ENCODE peak calls at places on chromosomes 16 and 17, in four cellular contexts. One of them, this sample, is unnamed.

GRCh38 chr16:4667203-4667983 is 26.0 kb upstream of the NUDT16L1 start:
- DNase-seq in AG09309: no peak
- DNase-seq in lower leg skin: no peak
- DNase-seq in astrocyte: no peak
- DNase-seq in this sample: no peak

GRCh38 chr17:43755389-43755875 is 3.2 kb downstream of the SOST start:
- DNase-seq in AG09309: no peak
- DNase-seq in lower leg skin: peak; percentile 74
- DNase-seq in astrocyte: peak; percentile 33
- DNase-seq in this sample: no peak

GRCh38 chr16:87723224-87723619 is 42.6 kb downstream of the KLHDC4 start:
- DNase-seq in astrocyte: peak; percentile 94
- DNase-seq in lower leg skin: no peak
- DNase-seq in AG09309: no peak
- DNase-seq in this sample: no peak

GRCh38 chr16:457732-458400 is 32.4 kb downstream of the RAB11FIP3 start:
- DNase-seq in lower leg skin: no peak
- DNase-seq in AG09309: no peak
- DNase-seq in astrocyte: no peak
- DNase-seq in this sample: no peak

GRCh38 chr17:30336369-30337171 is 2.7 kb upstream of the TMIGD1 start:
- DNase-seq in astrocyte: peak; percentile 14
- DNase-seq in lower leg skin: no peak
- DNase-seq in AG09309: no peak
- DNase-seq in this sample: no peak

GRCh38 chr17:78460951-78461944 is 82.8 kb downstream of the PGS1 start:
- DNase-seq in AG09309: no peak
- DNase-seq in lower leg skin: no peak
- DNase-seq in astrocyte: no peak
- DNase-seq in this sample: no peak

GRCh38 chr17:70484050-70484449 is 314.7 kb downstream of the KCNJ2 start:
- DNase-seq in lower leg skin: no peak
- DNase-seq in AG09309: no peak
- DNase-seq in astrocyte: no peak
- DNase-seq in this sample: no peak

GRCh38 chr16:53619247-53619646 is 84.4 kb downstream of the RPGRIP1L start:
- DNase-seq in lower leg skin: no peak
- DNase-seq in AG09309: no peak
- DNase-seq in astrocyte: no peak
- DNase-seq in this sample: no peak

GRCh38 chr16:57048095-57048494 is 44.3 kb upstream of the CPNE2 start:
- DNase-seq in AG09309: no peak
- DNase-seq in lower leg skin: no peak
- DNase-seq in astrocyte: no peak
- DNase-seq in this sample: no peak

GRCh38 chr17:77349976-77350830 is 209.4 kb downstream of the SEC14L1 start:
- DNase-seq in AG09309: no peak
- DNase-seq in lower leg skin: peak; percentile 70
- DNase-seq in astrocyte: peak; percentile 75
- DNase-seq in this sample: no peak

GRCh38 chr16:84141143-84141670 is 3.8 kb downstream of the HSDL1 start:
- DNase-seq in astrocyte: no peak
- DNase-seq in AG09309: no peak
- DNase-seq in lower leg skin: no peak
- DNase-seq in this sample: no peak

GRCh38 chr17:39659286-39660010 is 5.7 kb upstream of the TCAP start:
- DNase-seq in lower leg skin: no peak
- DNase-seq in astrocyte: no peak
- DNase-seq in AG09309: no peak
- DNase-seq in this sample: no peak

GRCh38 chr17:4974064-4974670 is 6.5 kb upstream of the SPAG7 start:
- DNase-seq in astrocyte: no peak
- DNase-seq in lower leg skin: no peak
- DNase-seq in AG09309: no peak
- DNase-seq in this sample: no peak

GRCh38 chr17:16464641-16465312 is 27.2 kb downstream of the LRRC75A start:
- DNase-seq in lower leg skin: no peak
- DNase-seq in AG09309: no peak
- DNase-seq in astrocyte: no peak
- DNase-seq in this sample: no peak

GRCh38 chr16:12679660-12680272 is 123.9 kb downstream of the CPPED1 start:
- DNase-seq in astrocyte: peak; percentile 11
- DNase-seq in lower leg skin: no peak
- DNase-seq in AG09309: no peak
- DNase-seq in this sample: no peak

GRCh38 chr16:84924339-84925091 is 86.8 kb downstream of the ZDHHC7 start:
- DNase-seq in astrocyte: no peak
- DNase-seq in lower leg skin: no peak
- DNase-seq in AG09309: no peak
- DNase-seq in this sample: no peak

GRCh38 chr17:66549731-66550207 is 247.4 kb downstream of the PRKCA start:
- DNase-seq in astrocyte: peak; percentile 96
- DNase-seq in lower leg skin: no peak
- DNase-seq in AG09309: peak; percentile 92
- DNase-seq in this sample: no peak

GRCh38 chr16:75062135-75062943 is 54.2 kb downstream of the LDHD start:
- DNase-seq in astrocyte: peak; percentile 43
- DNase-seq in AG09309: no peak
- DNase-seq in lower leg skin: peak; percentile 82
- DNase-seq in this sample: no peak

GRCh38 chr17:42660692-42661345 is 1.7 kb downstream of the TUBG2 start:
- DNase-seq in astrocyte: peak; percentile 64
- DNase-seq in lower leg skin: no peak
- DNase-seq in AG09309: no peak
- DNase-seq in this sample: no peak

GRCh38 chr17:1449412-1449967 is 6.5 kb downstream of the CRK start:
- DNase-seq in AG09309: no peak
- DNase-seq in astrocyte: no peak
- DNase-seq in lower leg skin: no peak
- DNase-seq in this sample: no peak

GRCh38 chr16:90008708-90009145 is 10.5 kb downstream of the DBNDD1 start:
- DNase-seq in AG09309: no peak
- DNase-seq in astrocyte: no peak
- DNase-seq in lower leg skin: no peak
- DNase-seq in this sample: no peak

GRCh38 chr17:54967621-54968258 is 714 bp downstream of the COX11 start:
- DNase-seq in astrocyte: peak; percentile 54
- DNase-seq in lower leg skin: no peak
- DNase-seq in AG09309: no peak
- DNase-seq in this sample: no peak

GRCh38 chr17:19713462-19713861 is 2.9 kb downstream of the SLC47A2 start:
- DNase-seq in AG09309: no peak
- DNase-seq in lower leg skin: peak; percentile 82
- DNase-seq in astrocyte: no peak
- DNase-seq in this sample: no peak

GRCh38 chr17:31313982-31314787 is at the start of gene EVI2B:
- DNase-seq in astrocyte: peak; percentile 39
- DNase-seq in lower leg skin: no peak
- DNase-seq in AG09309: peak; percentile 25
- DNase-seq in this sample: no peak

GRCh38 chr17:78265121-78265520 is 33.7 kb downstream of the TMEM235 start:
- DNase-seq in AG09309: no peak
- DNase-seq in lower leg skin: no peak
- DNase-seq in astrocyte: no peak
- DNase-seq in this sample: no peak

GRCh38 chr16:84985079-84986065 is 26.0 kb downstream of the ZDHHC7 start:
- DNase-seq in lower leg skin: no peak
- DNase-seq in AG09309: peak; percentile 69
- DNase-seq in astrocyte: peak; percentile 89
- DNase-seq in this sample: peak; percentile 79

GRCh38 chr16:86834451-86835035 is 256.2 kb downstream of the FOXL1 start:
- DNase-seq in astrocyte: peak; percentile 70
- DNase-seq in lower leg skin: no peak
- DNase-seq in AG09309: no peak
- DNase-seq in this sample: no peak

GRCh38 chr17:8405499-8406016 is 7.9 kb upstream of the RNF222 start:
- DNase-seq in AG09309: no peak
- DNase-seq in lower leg skin: peak; percentile 70
- DNase-seq in astrocyte: no peak
- DNase-seq in this sample: no peak

DNA sequence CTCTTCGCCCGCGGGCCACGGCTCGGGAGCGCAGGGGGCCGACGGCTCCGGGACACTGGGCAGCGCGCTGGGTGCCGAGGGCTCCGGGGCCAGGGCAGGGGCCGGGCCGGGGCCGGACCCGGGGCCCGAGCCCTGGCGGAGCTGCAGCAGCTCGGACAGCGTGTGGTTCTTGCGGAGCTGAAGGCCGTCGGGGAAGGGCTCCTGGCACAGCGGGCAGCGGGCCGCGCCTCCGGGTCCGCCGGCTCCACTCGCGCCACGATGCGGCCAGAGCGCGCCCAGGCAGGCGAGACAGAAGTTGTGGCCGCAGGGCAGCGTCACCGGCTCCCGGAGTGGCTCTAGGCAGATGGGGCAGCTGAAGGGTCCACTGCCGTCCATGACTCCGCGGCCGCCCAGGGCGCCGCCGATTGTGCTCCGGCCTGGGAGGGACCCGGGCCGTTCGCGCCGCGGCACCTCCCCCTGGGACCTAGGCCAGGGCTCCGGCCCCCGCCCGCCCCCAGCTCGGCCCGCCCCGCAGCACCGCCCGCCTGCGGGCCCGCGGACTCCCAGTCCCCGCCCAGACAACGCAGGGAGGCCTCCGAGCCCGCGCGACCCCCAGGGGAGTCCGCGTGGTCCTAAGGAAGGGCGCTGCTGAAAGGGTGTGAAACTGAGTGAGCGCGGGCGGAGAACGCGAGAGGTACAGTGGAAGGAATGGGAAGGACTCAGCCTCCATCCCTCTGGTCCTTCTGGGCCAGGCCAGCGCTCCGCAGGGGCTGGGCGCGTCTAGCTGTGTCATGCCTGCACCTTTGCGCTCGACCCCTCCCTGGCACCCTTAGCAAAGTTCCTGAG is at the start of gene TRIM47:
- DNase-seq in AG09309: no peak
- DNase-seq in lower leg skin: peak; percentile 94
- DNase-seq in astrocyte: peak; percentile 55
- DNase-seq in this sample: no peak
- TF ChIP-seq CTCF in AG09309: peak; percentile 21
- TF ChIP-seq CTCF in lower leg skin: no peak
- TF ChIP-seq CTCF in astrocyte: no peak
- TF ChIP-seq CTCF in this sample: no peak

GRCh38 chr16:11100239-11100750 is 155.7 kb downstream of the SOCS1 start:
- DNase-seq in lower leg skin: no peak
- DNase-seq in astrocyte: peak; percentile 99
- DNase-seq in AG09309: peak; percentile 91
- DNase-seq in this sample: peak; percentile 74
- TF ChIP-seq CTCF in lower leg skin: no peak
- TF ChIP-seq CTCF in astrocyte: peak; percentile 55
- TF ChIP-seq CTCF in AG09309: peak; percentile 70
- TF ChIP-seq CTCF in this sample: peak; percentile 45

GRCh38 chr16:30900588-30900987 is 4.2 kb downstream of the CTF1 start:
- DNase-seq in lower leg skin: no peak
- DNase-seq in astrocyte: no peak
- DNase-seq in AG09309: no peak
- DNase-seq in this sample: no peak

GRCh38 chr16:30901201-30902069 is 5.0 kb downstream of the CTF1 start:
- DNase-seq in AG09309: no peak
- DNase-seq in astrocyte: no peak
- DNase-seq in lower leg skin: no peak
- DNase-seq in this sample: no peak

GRCh38 chr16:30903596-30903995 is 7.2 kb downstream of the CTF1 start:
- DNase-seq in astrocyte: no peak
- DNase-seq in lower leg skin: no peak
- DNase-seq in AG09309: no peak
- DNase-seq in this sample: no peak

GRCh38 chr16:30903002-30903401 is 6.6 kb downstream of the CTF1 start:
- DNase-seq in lower leg skin: no peak
- DNase-seq in astrocyte: no peak
- DNase-seq in AG09309: no peak
- DNase-seq in this sample: no peak

DNA sequence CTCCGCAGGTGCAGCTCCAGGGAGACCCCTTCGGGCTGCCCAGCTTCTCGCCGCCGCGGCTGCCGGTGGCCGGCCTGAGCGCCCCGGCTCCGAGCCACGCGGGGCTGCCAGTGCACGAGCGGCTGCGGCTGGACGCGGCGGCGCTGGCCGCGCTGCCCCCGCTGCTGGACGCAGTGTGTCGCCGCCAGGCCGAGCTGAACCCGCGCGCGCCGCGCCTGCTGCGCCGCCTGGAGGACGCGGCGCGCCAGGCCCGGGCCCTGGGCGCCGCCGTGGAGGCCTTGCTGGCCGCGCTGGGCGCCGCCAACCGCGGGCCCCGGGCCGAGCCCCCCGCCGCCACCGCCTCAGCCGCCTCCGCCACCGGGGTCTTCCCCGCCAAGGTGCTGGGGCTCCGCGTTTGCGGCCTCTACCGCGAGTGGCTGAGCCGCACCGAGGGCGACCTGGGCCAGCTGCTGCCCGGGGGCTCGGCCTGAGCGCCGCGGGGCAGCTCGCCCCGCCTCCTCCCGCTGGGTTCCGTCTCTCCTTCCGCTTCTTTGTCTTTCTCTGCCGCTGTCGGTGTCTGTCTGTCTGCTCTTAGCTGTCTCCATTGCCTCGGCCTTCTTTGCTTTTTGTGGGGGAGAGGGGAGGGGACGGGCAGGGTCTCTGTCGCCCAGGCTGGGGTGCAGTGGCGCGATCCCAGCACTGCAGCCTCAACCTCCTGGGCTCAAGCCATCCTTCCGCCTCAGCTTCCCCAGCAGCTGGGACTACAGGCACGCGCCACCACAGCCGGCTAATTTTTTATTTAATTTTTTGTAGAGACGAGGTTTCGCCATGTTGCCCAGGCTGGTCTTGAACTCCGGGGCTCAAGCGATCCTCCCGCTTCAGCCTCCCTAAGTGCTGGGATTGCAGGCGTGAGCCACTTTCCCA is 5.9 kb downstream of the CTF1 start:
- DNase-seq in AG09309: no peak
- DNase-seq in lower leg skin: no peak
- DNase-seq in astrocyte: peak; percentile 30
- DNase-seq in this sample: no peak
- TF ChIP-seq CTCF in AG09309: peak; percentile 28
- TF ChIP-seq CTCF in lower leg skin: no peak
- TF ChIP-seq CTCF in astrocyte: no peak
- TF ChIP-seq CTCF in this sample: no peak

DNA sequence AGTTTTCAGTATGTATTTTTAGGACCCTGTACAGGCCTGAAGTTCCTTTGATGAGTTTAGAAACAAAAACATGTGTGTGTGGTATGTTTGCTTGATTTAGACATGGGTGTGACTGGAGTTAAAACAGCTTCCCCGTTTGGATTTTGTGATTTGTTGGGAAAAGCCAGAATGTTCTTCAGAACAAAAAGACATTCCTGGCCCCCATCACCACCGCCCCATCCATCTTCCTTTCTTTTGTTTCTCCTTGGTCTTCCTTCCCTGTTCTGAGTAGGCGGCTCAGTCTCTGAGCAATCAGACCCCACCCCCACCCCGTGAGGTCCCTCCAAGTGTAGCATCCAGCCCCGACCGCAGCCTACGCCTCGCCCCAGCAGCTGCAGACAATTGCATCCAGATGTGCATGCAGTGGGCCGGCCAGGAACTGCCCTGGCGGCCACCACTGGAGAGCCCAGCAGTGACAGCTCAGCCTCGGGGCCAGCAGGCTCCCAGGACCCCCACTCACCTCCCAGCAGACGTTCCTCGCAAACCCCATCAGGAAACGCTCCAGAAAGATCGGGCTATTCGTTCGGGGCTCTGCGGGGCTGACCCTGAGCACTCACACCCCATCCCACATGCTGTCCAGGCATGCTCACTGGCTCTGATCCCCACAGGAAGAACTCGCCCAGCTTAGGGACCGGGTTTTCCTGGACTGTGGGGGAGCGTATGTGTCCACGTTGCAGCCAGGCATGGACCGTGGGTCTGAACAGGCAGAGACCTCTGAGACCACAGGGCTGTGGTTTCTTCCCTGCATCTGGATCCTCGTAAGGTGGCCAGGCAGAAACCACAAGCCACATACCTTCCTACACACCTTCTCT is 99.8 kb upstream of the CDH5 start:
- DNase-seq in AG09309: no peak
- DNase-seq in astrocyte: peak; percentile 87
- DNase-seq in lower leg skin: peak; percentile 95
- DNase-seq in this sample: peak; percentile 90
- TF ChIP-seq CTCF in AG09309: peak; percentile 41
- TF ChIP-seq CTCF in astrocyte: no peak
- TF ChIP-seq CTCF in lower leg skin: no peak
- TF ChIP-seq CTCF in this sample: peak; percentile 30